ENCODE peak calls at places on chromosomes 5 and 9, in four cellular contexts. One of them, this sample, is unnamed.

GRCh38 chr5:108529381-108529780 is 147.5 kb upstream of the FBXL17 start:
- DNase-seq in IMR-90: peak; percentile 82
- DNase-seq in fibroblast of lung: no peak
- DNase-seq in uterus: no peak
- DNase-seq in this sample: no peak

GRCh38 chr9:108859459-108860114 is 2.5 kb upstream of the ACTL7A start:
- DNase-seq in IMR-90: no peak
- DNase-seq in fibroblast of lung: no peak
- DNase-seq in uterus: no peak
- DNase-seq in this sample: no peak

GRCh38 chr5:66841264-66841663 is 245.1 kb downstream of the MAST4 start:
- DNase-seq in IMR-90: no peak
- DNase-seq in fibroblast of lung: no peak
- DNase-seq in uterus: no peak
- DNase-seq in this sample: no peak

GRCh38 chr5:91978221-91978882 is 595.2 kb upstream of the ARRDC3 start:
- DNase-seq in IMR-90: no peak
- DNase-seq in fibroblast of lung: no peak
- DNase-seq in uterus: no peak
- DNase-seq in this sample: no peak

GRCh38 chr9:121333950-121334773 is 35.9 kb downstream of the STOM start:
- DNase-seq in IMR-90: no peak
- DNase-seq in fibroblast of lung: no peak
- DNase-seq in uterus: no peak
- DNase-seq in this sample: no peak

GRCh38 chr5:142548739-142549275 is 137.1 kb downstream of the FGF1 start:
- DNase-seq in IMR-90: peak; percentile 97
- DNase-seq in fibroblast of lung: peak; percentile 97
- DNase-seq in uterus: peak; percentile 54
- DNase-seq in this sample: no peak

GRCh38 chr5:120794121-120794520 is 330.0 kb downstream of the PRR16 start:
- DNase-seq in IMR-90: peak; percentile 28
- DNase-seq in fibroblast of lung: peak; percentile 21
- DNase-seq in uterus: no peak
- DNase-seq in this sample: no peak

GRCh38 chr5:163354685-163355084 is 82.7 kb upstream of the CCNG1 start:
- DNase-seq in IMR-90: no peak
- DNase-seq in fibroblast of lung: no peak
- DNase-seq in uterus: no peak
- DNase-seq in this sample: no peak

GRCh38 chr5:145056805-145057204 is 778.3 kb downstream of the PRELID2 start:
- DNase-seq in IMR-90: peak; percentile 71
- DNase-seq in fibroblast of lung: peak; percentile 31
- DNase-seq in uterus: no peak
- DNase-seq in this sample: no peak

GRCh38 chr9:22976454-22976853 is 529.8 kb downstream of the DMRTA1 start:
- DNase-seq in IMR-90: peak; percentile 55
- DNase-seq in fibroblast of lung: peak; percentile 3
- DNase-seq in uterus: no peak
- DNase-seq in this sample: no peak

GRCh38 chr5:103224118-103224893 is 34.3 kb upstream of the MACIR start:
- DNase-seq in IMR-90: peak; percentile 75
- DNase-seq in fibroblast of lung: peak; percentile 78
- DNase-seq in uterus: peak; percentile 19
- DNase-seq in this sample: no peak

GRCh38 chr5:26763151-26763550 is 275.2 kb downstream of the CDH9 start:
- DNase-seq in IMR-90: no peak
- DNase-seq in fibroblast of lung: no peak
- DNase-seq in uterus: no peak
- DNase-seq in this sample: no peak

GRCh38 chr5:74875994-74876791 is 10.0 kb upstream of the FAM169A start:
- DNase-seq in IMR-90: no peak
- DNase-seq in fibroblast of lung: no peak
- DNase-seq in uterus: no peak
- DNase-seq in this sample: no peak

GRCh38 chr5:25754895-25755294 is 1110.1 kb upstream of the CDH10 start:
- DNase-seq in IMR-90: no peak
- DNase-seq in fibroblast of lung: no peak
- DNase-seq in uterus: no peak
- DNase-seq in this sample: no peak

GRCh38 chr5:112694853-112695709 is 42.6 kb upstream of the APC start:
- DNase-seq in IMR-90: peak; percentile 59
- DNase-seq in fibroblast of lung: peak; percentile 59
- DNase-seq in uterus: no peak
- DNase-seq in this sample: no peak

GRCh38 chr9:14080940-14081621 is 232.9 kb downstream of the NFIB start:
- DNase-seq in IMR-90: peak; percentile 48
- DNase-seq in fibroblast of lung: peak; percentile 21
- DNase-seq in uterus: no peak
- DNase-seq in this sample: no peak

GRCh38 chr9:131276891-131277672 is 772 bp upstream of the FAM78A start:
- DNase-seq in IMR-90: no peak
- DNase-seq in fibroblast of lung: no peak
- DNase-seq in uterus: no peak
- DNase-seq in this sample: no peak

GRCh38 chr5:95954716-95955115 is 6.9 kb downstream of the ELL2 start:
- DNase-seq in IMR-90: peak; percentile 73
- DNase-seq in fibroblast of lung: peak; percentile 30
- DNase-seq in uterus: no peak
- DNase-seq in this sample: no peak
- H3K4me1 ChIP-seq in IMR-90: peaks cover 7% of the 10 kb centered on the region
- H3K4me1 ChIP-seq in fibroblast of lung: peaks cover 3% of the 10 kb centered on the region
- H3K4me1 ChIP-seq in uterus: no peaks in the 10 kb centered on the region
- H3K4me1 ChIP-seq in this sample: peaks cover 73% of the 10 kb centered on the region

GRCh38 chr9:69081261-69081660 is 45.7 kb downstream of the FXN start:
- DNase-seq in IMR-90: peak; percentile 53
- DNase-seq in fibroblast of lung: peak; percentile 56
- DNase-seq in uterus: no peak
- DNase-seq in this sample: no peak
- TF ChIP-seq CTCF in IMR-90: no peak
- TF ChIP-seq CTCF in fibroblast of lung: no peak
- TF ChIP-seq CTCF in uterus: no peak
- TF ChIP-seq CTCF in this sample: no peak

DNA sequence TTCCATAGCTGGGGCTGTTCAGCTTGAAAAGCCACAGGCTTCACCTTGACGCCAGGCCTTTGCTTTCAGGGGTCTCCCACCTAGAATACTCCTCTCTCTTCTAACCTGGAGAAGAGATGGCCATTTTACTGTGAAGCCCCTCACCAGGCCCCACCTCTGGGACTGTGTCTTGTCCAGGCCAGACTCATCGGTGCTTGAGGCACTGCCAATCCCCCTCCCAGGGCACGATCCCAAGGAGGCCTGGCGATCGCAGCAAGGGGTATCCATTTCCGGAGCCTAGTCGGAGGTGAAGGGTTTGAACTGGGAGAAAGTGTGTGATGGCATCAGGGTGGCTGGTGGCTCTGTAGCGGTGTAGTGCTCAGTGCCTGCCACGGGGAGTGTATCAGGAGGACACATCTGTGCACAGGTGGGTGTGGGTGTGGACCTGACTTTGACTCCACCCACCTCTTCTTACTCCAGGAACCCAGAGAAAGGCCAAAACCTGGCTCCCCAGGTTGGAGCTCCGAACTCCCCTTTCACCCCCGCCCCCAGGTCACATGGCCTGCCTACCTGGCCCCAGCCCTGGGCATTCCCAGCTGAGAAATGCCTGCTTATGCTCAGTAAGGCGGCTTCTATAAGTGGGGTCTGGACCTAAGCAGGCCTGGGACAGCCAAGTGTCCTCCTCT is 27.4 kb upstream of the ENHO start:
- DNase-seq in IMR-90: no peak
- DNase-seq in fibroblast of lung: no peak
- DNase-seq in uterus: no peak
- DNase-seq in this sample: no peak
- H3K27me3 ChIP-seq in IMR-90: peaks cover 50% of the 10 kb centered on the region
- H3K27me3 ChIP-seq in fibroblast of lung: peaks cover 2% of the 10 kb centered on the region
- H3K27me3 ChIP-seq in uterus: no peaks in the 10 kb centered on the region
- H3K27me3 ChIP-seq in this sample: peaks cover 24% of the 10 kb centered on the region

GRCh38 chr9:88464851-88465250 is 70.1 kb upstream of the NXNL2 start:
- DNase-seq in IMR-90: peak; percentile 25
- DNase-seq in fibroblast of lung: no peak
- DNase-seq in uterus: no peak
- DNase-seq in this sample: no peak
- H3K4me1 ChIP-seq in IMR-90: peaks cover 7% of the 10 kb centered on the region
- H3K4me1 ChIP-seq in fibroblast of lung: peaks cover 4% of the 10 kb centered on the region
- H3K4me1 ChIP-seq in uterus: no peaks in the 10 kb centered on the region
- H3K4me1 ChIP-seq in this sample: no peaks in the 10 kb centered on the region

GRCh38 chr9:133030317-133031129 is at the start of gene GTF3C5:
- DNase-seq in IMR-90: peak; percentile 99
- DNase-seq in fibroblast of lung: peak; percentile 100
- DNase-seq in uterus: peak; percentile 93
- DNase-seq in this sample: peak; percentile 91
- TF ChIP-seq CTCF in IMR-90: no peak
- TF ChIP-seq CTCF in fibroblast of lung: no peak
- TF ChIP-seq CTCF in uterus: no peak
- TF ChIP-seq CTCF in this sample: peak; percentile 23